ENCODE peak calls at places on chromosomes 12 and 14, in ten cellular contexts. J is NCI-H1092; A is GM13977; Y is stimulated activated CD8-positive, alpha-beta memory T cell treated with anti-CD3 and anti-CD28 coated beads, Interleukin-7, amount 100 ng/mL, for 4 hours; T is ELR; C is NCI-H2081; L is NCI-H1105; Z is effector CD8-positive, alpha-beta T cell; E is right cardiac atrium; O is C1 segment of cervical spinal cord. U is an unnamed sample.

GRCh38 chr12:91663331-91663998 is 480.8 kb upstream of the DCN start:
- DNase-seq in C (peak; percentile 77), L (peak; percentile 65), O (no peak), J (peak; percentile 80), E (no peak), Y (no peak), Z (no peak), A (no peak), T (no peak), U (peak; percentile 47)

GRCh38 chr14:74922752-74923401 is at the start of gene RPS6KL1:
- DNase-seq in E (peak; percentile 95), L (peak; percentile 84), Z (peak; percentile 57), O (peak; percentile 84), C (peak; percentile 89), A (peak; percentile 94), T (peak; percentile 89), Y (peak; percentile 10), J (peak; percentile 82), U (peak; percentile 93)

GRCh38 chr14:64272019-64272418 is 22.2 kb downstream of the ESR2 start:
- DNase-seq in A (no peak), Y (no peak), Z (no peak), T (no peak), L (no peak), O (no peak), C (no peak), J (no peak), E (no peak), U (no peak)

GRCh38 chr12:113880993-113881392 is 85.1 kb downstream of the RBM19 start:
- DNase-seq in J (no peak), T (no peak), A (no peak), C (no peak), O (no peak), E (no peak), L (peak; percentile 41), Z (no peak), Y (no peak), U (no peak)

GRCh38 chr14:93914278-93914677 is 12.9 kb upstream of the FAM181A start:
- DNase-seq in T (peak; percentile 23), E (no peak), Z (no peak), A (no peak), Y (no peak), L (no peak), J (no peak), C (no peak), O (no peak), U (no peak)

GRCh38 chr14:96117101-96117897 is 78.1 kb downstream of the C14orf132 start:
- DNase-seq in Y (no peak), L (peak; percentile 81), Z (no peak), T (no peak), J (peak; percentile 29), C (peak; percentile 15), E (no peak), O (no peak), A (no peak), U (no peak)

GRCh38 chr12:72865921-72866320 is 593.8 kb downstream of the TRHDE start:
- DNase-seq in Y (no peak), A (no peak), L (no peak), E (no peak), Z (no peak), T (no peak), J (no peak), C (no peak), O (no peak), U (no peak)

GRCh38 chr14:62546862-62547474 is 498.3 kb downstream of the KCNH5 start:
- DNase-seq in T (no peak), E (no peak), C (no peak), Z (no peak), J (no peak), Y (no peak), O (no peak), A (no peak), L (no peak), U (no peak)

GRCh38 chr14:77139540-77140342 is 1.9 kb downstream of the ZDHHC22 start:
- DNase-seq in O (no peak), J (peak; percentile 17), A (peak; percentile 82), Z (no peak), L (peak; percentile 53), T (peak; percentile 60), Y (no peak), E (peak; percentile 60), C (peak; percentile 45), U (peak; percentile 30)

GRCh38 chr14:79842270-79842669 is 369.0 kb downstream of the DIO2 start:
- DNase-seq in Y (no peak), C (no peak), J (no peak), L (no peak), Z (no peak), A (no peak), E (peak; percentile 79), T (peak; percentile 25), O (peak; percentile 6), U (peak; percentile 54)

GRCh38 chr14:55416866-55417265 is 5.2 kb upstream of the ATG14 start:
- DNase-seq in L (no peak), Z (no peak), J (no peak), Y (no peak), E (no peak), C (peak; percentile 34), A (no peak), O (no peak), T (peak; percentile 45), U (peak; percentile 51)

GRCh38 chr12:96198970-96199369 is 4.8 kb downstream of the ELK3 start:
- DNase-seq in J (no peak), C (no peak), T (peak; percentile 98), Z (no peak), E (no peak), A (no peak), L (no peak), O (no peak), Y (no peak), U (no peak)

GRCh38 chr12:51683763-51684357 is 92.8 kb downstream of the SCN8A start:
- DNase-seq in A (no peak), E (peak; percentile 51), Z (no peak), T (peak; percentile 48), L (no peak), O (no peak), Y (no peak), J (no peak), C (no peak), U (peak; percentile 28)

GRCh38 chr14:64507376-64508156 is 3.0 kb downstream of the ZBTB1 start:
- DNase-seq in A (no peak), Y (no peak), T (peak; percentile 55), O (no peak), L (no peak), Z (no peak), E (no peak), J (no peak), C (peak; percentile 4), U (no peak)

GRCh38 chr12:1529862-1530591 is 64.4 kb downstream of the FBXL14 start:
- DNase-seq in T (peak; percentile 77), J (no peak), A (peak; percentile 77), Y (no peak), C (no peak), Z (no peak), O (no peak), E (peak; percentile 81), L (no peak), U (peak; percentile 33)

GRCh38 chr12:68521848-68522502 is 88.7 kb upstream of the RAP1B start:
- DNase-seq in J (no peak), E (no peak), C (no peak), Z (no peak), T (no peak), Y (no peak), A (no peak), L (no peak), O (no peak), U (no peak)

GRCh38 chr14:104031384-104031783 is 54.1 kb upstream of the ASPG start:
- DNase-seq in O (no peak), C (no peak), E (no peak), Y (no peak), Z (no peak), T (no peak), A (no peak), L (no peak), J (no peak), U (no peak)

GRCh38 chr14:58638231-58639205 is 756 bp downstream of the DACT1 start:
- DNase-seq in C (peak; percentile 15), T (peak; percentile 33), E (peak; percentile 75), O (peak; percentile 43), Z (no peak), L (no peak), Y (no peak), J (no peak), A (peak; percentile 46), U (no peak)

GRCh38 chr14:38329236-38329635 is 73.3 kb upstream of the CLEC14A start:
- DNase-seq in O (no peak), C (no peak), Z (no peak), E (no peak), A (no peak), J (no peak), T (no peak), Y (no peak), L (no peak), U (no peak)

GRCh38 chr12:18221726-18222125 is 39.6 kb upstream of the PIK3C2G start:
- DNase-seq in O (no peak), E (no peak), L (no peak), A (no peak), C (no peak), J (no peak), Z (no peak), Y (no peak), T (no peak), U (no peak)